ENCODE peak calls at places on chromosome 7, in four cellular contexts. One of them, this sample, is unnamed.

GRCh38 chr7:70693300-70693689 is 438.6 kb upstream of the GALNT17 start:
- DNase-seq in HepG2: no peak
- DNase-seq in IMR-90: no peak
- DNase-seq in GM12878: no peak
- DNase-seq in this sample: no peak

GRCh38 chr7:40805361-40805760 is 670.6 kb downstream of the SUGCT start:
- DNase-seq in HepG2: no peak
- DNase-seq in GM12878: no peak
- DNase-seq in IMR-90: no peak
- DNase-seq in this sample: no peak

GRCh38 chr7:80206763-80207162 is 72.1 kb downstream of the GNAI1 start:
- DNase-seq in HepG2: no peak
- DNase-seq in IMR-90: no peak
- DNase-seq in GM12878: no peak
- DNase-seq in this sample: no peak

GRCh38 chr7:153943428-153944370 is 108.5 kb upstream of the DPP6 start:
- DNase-seq in IMR-90: no peak
- DNase-seq in GM12878: no peak
- DNase-seq in HepG2: no peak
- DNase-seq in this sample: no peak

GRCh38 chr7:98771519-98772241 is 98.1 kb downstream of the TMEM130 start:
- DNase-seq in HepG2: peak
- DNase-seq in IMR-90: peak
- DNase-seq in GM12878: peak
- DNase-seq in this sample: no peak

GRCh38 chr7:29265208-29265923 is 70.8 kb downstream of the CHN2 start:
- DNase-seq in HepG2: no peak
- DNase-seq in GM12878: no peak
- DNase-seq in IMR-90: no peak
- DNase-seq in this sample: no peak

GRCh38 chr7:127717502-127718125 is 65.6 kb downstream of the SND1 start:
- DNase-seq in IMR-90: peak
- DNase-seq in HepG2: no peak
- DNase-seq in GM12878: no peak
- DNase-seq in this sample: no peak

GRCh38 chr7:13742719-13743640 is 246.5 kb downstream of the ETV1 start:
- DNase-seq in GM12878: no peak
- DNase-seq in HepG2: no peak
- DNase-seq in IMR-90: peak
- DNase-seq in this sample: peak

GRCh38 chr7:49980414-49980813 is 112.6 kb downstream of the ZPBP start:
- DNase-seq in IMR-90: no peak
- DNase-seq in GM12878: no peak
- DNase-seq in HepG2: no peak
- DNase-seq in this sample: no peak

GRCh38 chr7:151168022-151168786 is 710 bp upstream of the GBX1 start:
- DNase-seq in IMR-90: no peak
- DNase-seq in HepG2: no peak
- DNase-seq in GM12878: no peak
- DNase-seq in this sample: peak

GRCh38 chr7:18495412-18496335 is at the start of gene HDAC9:
- DNase-seq in GM12878: peak
- DNase-seq in HepG2: no peak
- DNase-seq in IMR-90: peak
- DNase-seq in this sample: no peak

GRCh38 chr7:112462236-112462635 is 12.0 kb downstream of the IFRD1 start:
- DNase-seq in GM12878: no peak
- DNase-seq in IMR-90: peak
- DNase-seq in HepG2: peak
- DNase-seq in this sample: no peak

GRCh38 chr7:30062587-30062986 is 34.4 kb downstream of the PLEKHA8 start:
- DNase-seq in GM12878: no peak
- DNase-seq in IMR-90: peak
- DNase-seq in HepG2: peak
- DNase-seq in this sample: peak

GRCh38 chr7:46146454-46147255 is 225.6 kb upstream of the IGFBP3 start:
- DNase-seq in GM12878: no peak
- DNase-seq in IMR-90: peak
- DNase-seq in HepG2: no peak
- DNase-seq in this sample: peak

GRCh38 chr7:102993532-102994029 is 80.8 kb downstream of the LRRC17 start:
- DNase-seq in HepG2: no peak
- DNase-seq in GM12878: no peak
- DNase-seq in IMR-90: peak
- DNase-seq in this sample: peak

GRCh38 chr7:35995334-35995733 is 157.7 kb upstream of the EEPD1 start:
- DNase-seq in GM12878: no peak
- DNase-seq in IMR-90: no peak
- DNase-seq in HepG2: no peak
- DNase-seq in this sample: no peak

GRCh38 chr7:132723506-132724081 is 147.3 kb upstream of the PLXNA4 start:
- DNase-seq in IMR-90: no peak
- DNase-seq in HepG2: no peak
- DNase-seq in GM12878: no peak
- DNase-seq in this sample: no peak

GRCh38 chr7:16695621-16696237 is 49.7 kb downstream of the BZW2 start:
- DNase-seq in IMR-90: peak
- DNase-seq in GM12878: no peak
- DNase-seq in HepG2: peak
- DNase-seq in this sample: peak

GRCh38 chr7:69800495-69800894 is 202.2 kb downstream of the AUTS2 start:
- DNase-seq in HepG2: no peak
- DNase-seq in GM12878: no peak
- DNase-seq in IMR-90: no peak
- DNase-seq in this sample: peak

GRCh38 chr7:99551329-99551728 is 585 bp downstream of the FAM200A start:
- DNase-seq in HepG2: no peak
- DNase-seq in IMR-90: peak
- DNase-seq in GM12878: no peak
- DNase-seq in this sample: no peak

GRCh38 chr7:153370092-153370491 is 610.5 kb downstream of the ACTR3B start:
- DNase-seq in IMR-90: no peak
- DNase-seq in GM12878: no peak
- DNase-seq in HepG2: no peak
- DNase-seq in this sample: no peak

GRCh38 chr7:103594186-103594585 is 148.2 kb upstream of the SLC26A5 start:
- DNase-seq in GM12878: no peak
- DNase-seq in IMR-90: no peak
- DNase-seq in HepG2: no peak
- DNase-seq in this sample: no peak

GRCh38 chr7:131556055-131556911 is at the start of gene PODXL:
- DNase-seq in IMR-90: peak
- DNase-seq in GM12878: no peak
- DNase-seq in HepG2: no peak
- DNase-seq in this sample: peak
- H3K4me3 ChIP-seq in IMR-90: peak
- H3K4me3 ChIP-seq in GM12878: peak
- H3K4me3 ChIP-seq in HepG2: peak
- H3K4me3 ChIP-seq in this sample: peak

GRCh38 chr7:158303121-158303520 is 284.5 kb downstream of the PTPRN2 start:
- DNase-seq in GM12878: no peak
- DNase-seq in HepG2: no peak
- DNase-seq in IMR-90: no peak
- DNase-seq in this sample: no peak

GRCh38 chr7:158300427-158300826 is 287.2 kb downstream of the PTPRN2 start:
- DNase-seq in IMR-90: no peak
- DNase-seq in HepG2: no peak
- DNase-seq in GM12878: no peak
- DNase-seq in this sample: no peak

GRCh38 chr7:158301221-158301620 is 286.4 kb downstream of the PTPRN2 start:
- DNase-seq in HepG2: no peak
- DNase-seq in IMR-90: no peak
- DNase-seq in GM12878: no peak
- DNase-seq in this sample: no peak

GRCh38 chr7:158299607-158300006 is 288.0 kb downstream of the PTPRN2 start:
- DNase-seq in HepG2: no peak
- DNase-seq in IMR-90: no peak
- DNase-seq in GM12878: no peak
- DNase-seq in this sample: no peak

DNA sequence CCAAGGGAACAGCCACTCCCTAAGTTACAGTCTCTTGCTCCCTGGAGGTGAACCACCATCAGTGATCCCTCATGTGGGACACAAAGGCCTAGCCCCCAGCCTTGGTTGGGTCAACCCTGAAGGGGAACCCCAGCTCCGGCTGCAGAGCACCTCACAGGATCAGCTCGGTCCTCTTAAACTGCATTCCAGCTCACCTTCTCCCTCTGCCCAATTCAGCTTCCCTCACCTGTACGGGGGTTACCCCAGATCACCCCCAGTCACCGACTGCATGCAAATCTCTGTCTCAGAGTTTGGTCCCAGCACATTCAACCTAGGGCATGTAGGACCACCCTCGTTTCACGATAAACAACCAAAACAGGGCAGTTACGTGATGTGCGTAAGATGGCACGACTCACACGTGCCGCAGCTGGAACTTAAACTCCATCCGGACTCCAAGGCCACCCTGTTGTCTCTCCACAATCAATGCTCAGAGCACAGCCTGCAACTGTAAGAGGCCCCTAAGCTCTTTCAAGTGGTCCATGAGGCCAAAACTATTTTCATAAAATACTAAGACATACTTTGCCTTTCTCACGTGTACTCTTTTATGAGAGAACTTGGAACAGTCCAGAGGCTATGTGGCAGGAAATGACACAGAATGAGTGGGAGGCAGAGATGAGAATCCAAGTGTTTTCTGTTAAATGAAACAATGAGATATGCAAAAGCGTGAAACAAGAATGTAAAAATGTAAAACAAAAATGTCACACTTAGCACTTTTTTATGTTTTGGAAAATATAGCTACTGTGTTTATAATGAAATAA is 285.2 kb downstream of the PTPRN2 start:
- DNase-seq in HepG2: no peak
- DNase-seq in GM12878: no peak
- DNase-seq in IMR-90: no peak
- DNase-seq in this sample: no peak
- TF ChIP-seq BHLHE40 in HepG2: no peak
- TF ChIP-seq BHLHE40 in GM12878: no peak
- TF ChIP-seq BHLHE40 in IMR-90: no peak
- TF ChIP-seq BHLHE40 in this sample: no peak

GRCh38 chr7:75798770-75799169 is 14.8 kb downstream of the CCL24 start:
- DNase-seq in GM12878: no peak
- DNase-seq in HepG2: peak
- DNase-seq in IMR-90: no peak
- DNase-seq in this sample: no peak

GRCh38 chr7:75793676-75794075 is 19.9 kb downstream of the CCL24 start:
- DNase-seq in IMR-90: no peak
- DNase-seq in GM12878: no peak
- DNase-seq in HepG2: no peak
- DNase-seq in this sample: no peak

GRCh38 chr7:75795831-75796285 is 17.7 kb downstream of the CCL24 start:
- DNase-seq in GM12878: no peak
- DNase-seq in IMR-90: no peak
- DNase-seq in HepG2: no peak
- DNase-seq in this sample: no peak

DNA sequence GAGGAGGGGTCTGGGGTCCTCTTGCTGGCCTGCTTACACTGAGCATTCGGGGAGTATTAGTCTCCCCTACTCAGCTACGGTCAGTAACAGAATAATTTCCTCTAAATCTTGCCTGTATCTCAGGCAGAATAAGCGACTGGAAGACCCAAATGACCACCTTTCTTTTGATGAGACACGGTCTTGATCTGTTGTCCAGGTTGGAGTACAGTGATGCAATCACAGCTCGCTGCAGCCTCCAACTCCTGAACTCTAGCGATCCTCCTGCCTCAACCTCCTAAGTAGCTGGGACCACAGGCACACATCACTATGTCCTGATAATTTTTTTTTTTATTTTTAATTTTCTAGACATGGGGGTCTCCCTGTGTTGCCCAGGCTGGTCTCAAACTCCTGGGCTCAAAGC is 17.2 kb downstream of the CCL24 start:
- DNase-seq in IMR-90: no peak
- DNase-seq in HepG2: no peak
- DNase-seq in GM12878: no peak
- DNase-seq in this sample: no peak
- H3K27ac ChIP-seq in IMR-90: no peak
- H3K27ac ChIP-seq in HepG2: no peak
- H3K27ac ChIP-seq in GM12878: no peak
- H3K27ac ChIP-seq in this sample: no peak

DNA sequence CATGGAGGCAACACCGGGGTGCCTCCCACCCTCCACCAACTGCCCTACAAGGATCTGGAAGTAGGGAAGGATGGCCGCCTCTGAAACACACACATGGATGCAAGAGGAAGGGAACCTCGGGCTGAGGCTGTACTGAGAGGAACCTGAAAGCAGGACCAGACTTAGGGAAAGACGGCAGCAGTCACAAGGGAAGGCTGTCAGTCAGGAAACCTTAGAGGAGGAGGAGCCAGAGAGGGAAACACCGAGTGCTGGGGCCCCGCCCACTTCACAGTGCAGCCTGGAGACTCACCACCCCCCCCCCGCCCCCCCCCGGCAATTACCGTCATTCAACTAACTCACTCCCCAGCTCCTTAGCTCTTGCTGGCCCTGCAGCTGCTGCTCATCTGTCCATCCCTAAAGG is 2.5 kb downstream of the CYREN start:
- DNase-seq in GM12878: no peak
- DNase-seq in HepG2: no peak
- DNase-seq in IMR-90: no peak
- DNase-seq in this sample: no peak
- H3K4me3 ChIP-seq in GM12878: peak
- H3K4me3 ChIP-seq in HepG2: peak
- H3K4me3 ChIP-seq in IMR-90: no peak
- H3K4me3 ChIP-seq in this sample: no peak